ENCODE peak calls at places on chromosomes 7 and 10, in four cellular contexts. U is activated naive CD4-positive, alpha-beta T cell treated with anti-CD3 and anti-CD28 coated beads for 36 hours; M is NCI-H460; S is hypothalamus. D is an unnamed sample.

GRCh38 chr7:33157311-33157710 is 27.9 kb downstream of the BBS9 start:
- DNase-seq in U (no peak), M (no peak), S (no peak), D (no peak)

GRCh38 chr10:28668363-28669226 is 8.7 kb upstream of the BAMBI start:
- DNase-seq in U (peak; percentile 75), M (no peak), S (no peak), D (no peak)

GRCh38 chr7:31023877-31024276 is 28.2 kb upstream of the ADCYAP1R1 start:
- DNase-seq in U (peak; percentile 52), M (no peak), S (no peak), D (no peak)

GRCh38 chr7:64509583-64509982 is 53.3 kb downstream of the ZNF680 start:
- DNase-seq in U (no peak), M (no peak), S (no peak), D (no peak)

GRCh38 chr10:3932597-3933380 is 147.8 kb upstream of the KLF6 start:
- DNase-seq in U (no peak), M (no peak), S (no peak), D (no peak)

GRCh38 chr10:122374859-122375721 is 582 bp downstream of the PLEKHA1 start:
- DNase-seq in U (peak; percentile 69), M (peak; percentile 17), S (no peak), D (peak; percentile 51)

GRCh38 chr7:28263622-28264266 is 83.1 kb upstream of the JAZF1 start:
- DNase-seq in U (no peak), M (no peak), S (no peak), D (no peak)

GRCh38 chr7:74443591-74444365 is 9.9 kb upstream of the GTF2IRD1 start:
- DNase-seq in U (no peak), M (no peak), S (no peak), D (no peak)

GRCh38 chr10:89224697-89225443 is 17.8 kb upstream of the CH25H start:
- DNase-seq in U (no peak), M (no peak), S (no peak), D (peak; percentile 83)

GRCh38 chr10:4334076-4334475 is 491.9 kb upstream of the AKR1E2 start:
- DNase-seq in U (no peak), M (no peak), S (no peak), D (no peak)

GRCh38 chr10:62726142-62726541 is 78.4 kb upstream of the ADO start:
- DNase-seq in U (peak; percentile 69), M (no peak), S (no peak), D (no peak)

GRCh38 chr7:75937958-75938786 is 23.2 kb downstream of the POR start:
- DNase-seq in U (no peak), M (peak; percentile 89), S (peak; percentile 75), D (peak; percentile 79)

GRCh38 chr10:22988581-22989360 is 60.9 kb downstream of the ARMC3 start:
- DNase-seq in U (peak; percentile 82), M (peak; percentile 41), S (peak; percentile 13), D (peak; percentile 82)

GRCh38 chr10:72320676-72321247 is 34.0 kb downstream of the DNAJB12 start:
- DNase-seq in U (peak; percentile 96), M (peak; percentile 100), S (no peak), D (no peak)

GRCh38 chr7:116698396-116698795 is 26.4 kb downstream of the MET start:
- DNase-seq in U (no peak), M (no peak), S (no peak), D (no peak)

GRCh38 chr7:78159537-78159936 is 361.0 kb downstream of the PHTF2 start:
- DNase-seq in U (no peak), M (no peak), S (no peak), D (no peak)

GRCh38 chr7:842436-843031 is 10.3 kb downstream of the SUN1 start:
- DNase-seq in U (no peak), M (no peak), S (no peak), D (peak; percentile 29)

GRCh38 chr7:102296179-102296438 is 9.4 kb downstream of the SH2B2 start:
- DNase-seq in U (no peak), M (no peak), S (no peak), D (no peak)

GRCh38 chr7:131518626-131519025 is 37.8 kb downstream of the PODXL start:
- DNase-seq in U (no peak), M (no peak), S (no peak), D (no peak)

D was measured in globus pallidus.